ENCODE peak calls at places on chromosome 18, in seven cellular contexts. J is AG09309, A is PC-9, U is fibroblast of pulmonary artery, F is GM12865, V is HL-60, Z is K562. N is an unnamed sample.

GRCh38 chr18:54702687-54703086 is 111.6 kb downstream of the DYNAP start:
- DNase-seq in U (no peak), V (no peak), A (no peak), F (no peak), Z (no peak), J (no peak), N (no peak)

GRCh38 chr18:9535430-9535972 is 60.2 kb downstream of the RALBP1 start:
- DNase-seq in F (no peak), J (peak; percentile 91), V (no peak), U (peak; percentile 84), Z (no peak), A (no peak), N (peak; percentile 86)

GRCh38 chr18:29712785-29713184 is 1329.8 kb downstream of the DSC3 start:
- DNase-seq in A (no peak), U (no peak), F (no peak), J (no peak), V (no peak), Z (no peak), N (no peak)

GRCh38 chr18:10351858-10352257 is 102.6 kb upstream of the APCDD1 start:
- DNase-seq in V (no peak), J (no peak), Z (no peak), A (no peak), F (no peak), U (no peak), N (no peak)

GRCh38 chr18:46422552-46423055 is 234.4 kb downstream of the LOXHD1 start:
- DNase-seq in F (no peak), U (no peak), Z (peak; percentile 25), J (no peak), A (no peak), V (no peak), N (no peak)

GRCh38 chr18:56083097-56083865 is 495.3 kb upstream of the TCF4 start:
- DNase-seq in V (no peak), A (no peak), Z (peak; percentile 2), U (peak; percentile 83), F (no peak), J (no peak), N (peak; percentile 91)

GRCh38 chr18:48702346-48703032 is 163.7 kb downstream of the CTIF start:
- DNase-seq in Z (no peak), U (no peak), J (no peak), V (no peak), F (no peak), A (no peak), N (no peak)

GRCh38 chr18:23599809-23600208 is 13.5 kb upstream of the NPC1 start:
- DNase-seq in J (no peak), U (no peak), V (no peak), F (no peak), Z (no peak), A (no peak), N (no peak)

GRCh38 chr18:12373771-12374116 is 3.3 kb downstream of the AFG3L2 start:
- DNase-seq in A (no peak), U (no peak), F (no peak), Z (no peak), J (no peak), V (no peak), N (no peak)

GRCh38 chr18:58378411-58378820 is 250.5 kb downstream of the ALPK2 start:
- DNase-seq in F (no peak), J (no peak), V (no peak), A (no peak), U (no peak), Z (no peak), N (no peak)

GRCh38 chr18:80203243-80203642 is 44.1 kb downstream of the PARD6G start:
- DNase-seq in U (no peak), F (no peak), J (no peak), V (no peak), Z (no peak), A (no peak), N (no peak)

GRCh38 chr18:55419939-55420664 is 167.9 kb downstream of the TCF4 start:
- DNase-seq in J (no peak), Z (no peak), V (no peak), U (no peak), A (no peak), F (no peak), N (no peak)

GRCh38 chr18:41604964-41605363 is 350.1 kb upstream of the PIK3C3 start:
- DNase-seq in A (no peak), V (no peak), J (no peak), Z (no peak), U (peak; percentile 14), F (no peak), N (no peak)

GRCh38 chr18:45503988-45504387 is 111.3 kb upstream of the SLC14A2 start:
- DNase-seq in Z (no peak), U (no peak), F (no peak), J (no peak), A (no peak), V (no peak), N (no peak)

GRCh38 chr18:67456691-67457090 is 59.8 kb downstream of the DSEL start:
- DNase-seq in F (no peak), V (no peak), Z (no peak), J (no peak), U (peak; percentile 42), A (no peak), N (no peak)

GRCh38 chr18:77133920-77134496 is 1.4 kb upstream of the MBP start:
- DNase-seq in Z (peak; percentile 9), A (no peak), U (no peak), J (no peak), F (peak; percentile 35), V (peak; percentile 38), N (no peak)

GRCh38 chr18:24397131-24397693 is 412 bp downstream of the OSBPL1A start:
- DNase-seq in Z (no peak), A (peak; percentile 16), J (peak; percentile 16), V (peak; percentile 78), U (peak; percentile 87), F (peak; percentile 6), N (peak; percentile 21)

GRCh38 chr18:35407871-35408481 is 30.8 kb upstream of the ZNF396 start:
- DNase-seq in Z (peak; percentile 85), U (peak; percentile 84), A (peak; percentile 17), V (peak; percentile 55), J (peak; percentile 38), F (peak; percentile 72), N (peak; percentile 41)

GRCh38 chr18:79949571-79950439 is 1.6 kb downstream of the SLC66A2 start:
- DNase-seq in J (no peak), U (no peak), A (no peak), Z (no peak), V (peak; percentile 87), F (peak; percentile 56), N (no peak)

GRCh38 chr18:60358516-60358915 is 14.1 kb downstream of the MC4R start:
- DNase-seq in Z (no peak), F (no peak), A (no peak), J (no peak), V (no peak), U (peak; percentile 26), N (peak; percentile 10)

GRCh38 chr18:58354791-58355190 is 274.1 kb downstream of the ALPK2 start:
- DNase-seq in V (no peak), Z (no peak), J (no peak), F (no peak), A (no peak), U (no peak), N (no peak)

GRCh38 chr18:51802589-51802988 is 537.4 kb upstream of the DCC start:
- DNase-seq in A (no peak), F (no peak), J (no peak), V (no peak), U (no peak), Z (no peak), N (no peak)

GRCh38 chr18:77407733-77408132 is 158.1 kb downstream of the GALR1 start:
- DNase-seq in A (no peak), Z (no peak), F (no peak), U (no peak), V (no peak), J (no peak), N (no peak)

GRCh38 chr18:35888329-35888728 is 84.2 kb upstream of the RMP24 start:
- DNase-seq in U (no peak), F (no peak), A (no peak), Z (no peak), V (no peak), J (no peak), N (no peak)

GRCh38 chr18:24588440-24588839 is 128.0 kb downstream of the HRH4 start:
- DNase-seq in V (no peak), J (no peak), F (no peak), Z (no peak), A (no peak), U (no peak), N (no peak)

GRCh38 chr18:74623047-74623816 is 25.6 kb downstream of the ZNF407 start:
- DNase-seq in F (no peak), A (peak; percentile 8), V (no peak), J (no peak), Z (peak; percentile 12), U (peak; percentile 40), N (no peak)
- TF ChIP-seq CTCF in F (no peak), A (peak; percentile 69), V (peak; percentile 16), J (peak; percentile 22), Z (no peak), U (peak; percentile 53), N (peak; percentile 48)

DNA sequence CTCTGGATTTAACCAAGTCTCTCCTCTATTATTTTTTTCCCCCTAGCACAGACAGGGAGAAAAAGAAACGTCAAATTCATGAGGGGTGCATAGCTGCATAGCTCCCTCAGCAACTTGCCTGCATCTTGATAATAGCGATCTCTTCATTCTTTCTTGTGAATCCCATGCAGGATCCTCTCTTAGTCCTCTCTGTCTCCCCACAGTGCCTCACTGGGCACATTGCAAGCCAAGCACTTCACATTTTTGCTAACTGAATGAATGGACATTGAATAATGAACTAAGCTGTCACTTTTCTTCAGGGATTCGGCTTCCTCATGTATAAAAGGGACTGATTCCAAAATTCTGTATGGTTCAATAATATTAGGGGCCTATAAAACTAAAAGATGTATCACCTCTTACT is 2.9 kb upstream of the EPB41L3 start:
- DNase-seq in F (peak; percentile 8), J (peak; percentile 17), A (no peak), Z (peak; percentile 3), U (peak; percentile 76), V (no peak), N (peak; percentile 23)
- TF ChIP-seq CTCF in F (no peak), J (peak; percentile 61), A (no peak), Z (no peak), U (peak; percentile 81), V (peak; percentile 87), N (peak; percentile 75)

DNA sequence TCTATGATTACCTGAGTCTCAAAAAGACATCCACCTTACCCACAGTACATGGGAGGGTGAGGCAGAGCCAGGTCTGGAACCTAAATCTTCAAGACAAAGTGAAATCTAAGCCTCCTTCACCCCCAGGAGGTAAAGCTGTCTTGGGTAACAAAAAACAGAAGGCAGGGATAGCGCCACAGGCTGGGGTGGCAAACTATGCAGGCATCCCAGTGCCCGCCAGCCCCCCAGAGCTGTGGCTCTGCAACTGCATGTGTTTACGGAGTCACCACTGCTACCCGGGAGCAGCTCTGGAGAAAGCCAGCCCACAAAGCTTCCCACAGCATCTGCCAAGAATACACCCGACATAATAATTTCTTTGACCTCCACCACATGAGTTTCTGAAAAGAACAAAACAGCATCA is 309.2 kb upstream of the SKOR2 start:
- DNase-seq in J (no peak), U (no peak), V (no peak), F (no peak), Z (no peak), A (no peak), N (no peak)
- TF ChIP-seq CTCF in J (no peak), U (no peak), V (no peak), F (no peak), Z (no peak), A (no peak), N (no peak)

DNA sequence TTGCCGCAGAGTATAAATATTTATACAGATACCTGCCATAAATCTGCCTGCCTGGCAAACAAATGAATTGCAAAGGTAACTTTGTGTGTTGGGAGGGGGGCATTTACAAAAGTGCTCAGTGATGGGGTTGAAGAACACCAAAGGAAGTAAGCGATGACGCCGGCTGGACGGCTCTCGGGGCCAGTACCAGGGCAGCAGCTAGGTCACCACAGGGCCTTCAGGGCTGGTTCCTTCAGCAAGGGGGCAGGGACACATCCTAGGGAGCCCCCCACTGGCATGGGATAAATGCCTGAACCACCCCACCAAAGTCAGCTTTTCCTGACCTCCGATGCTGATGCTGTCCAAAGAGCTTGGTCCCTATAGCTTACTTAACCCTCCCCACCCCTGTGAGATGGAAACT is 190.4 kb downstream of the CELF4 start:
- DNase-seq in Z (no peak), F (no peak), A (no peak), U (no peak), J (no peak), V (no peak), N (no peak)
- TF ChIP-seq CTCF in Z (no peak), F (no peak), A (no peak), U (no peak), J (no peak), V (no peak), N (no peak)